ENCODE peak calls at places on chromosomes 4 and X, in five cellular contexts. P, O, D, Y and A are unnamed samples.

GRCh38 chrX:125378205-125378604 is 58.5 kb downstream of the TEX13C start:
- DNase-seq in P (no peak), O (no peak), D (no peak), Y (no peak), A (no peak)

GRCh38 chr4:111454961-111455360 is 690.3 kb upstream of the FAM241A start:
- DNase-seq in P (no peak), O (no peak), D (no peak), Y (no peak), A (peak)

GRCh38 chr4:121375262-121375661 is 5.6 kb downstream of the QRFPR start:
- DNase-seq in P (no peak), O (no peak), D (no peak), Y (no peak), A (no peak)

GRCh38 chrX:75273483-75273882 is 402 bp upstream of the UPRT start:
- DNase-seq in P (no peak), O (no peak), D (peak), Y (no peak), A (no peak)

GRCh38 chrX:115687595-115687994 is 126.6 kb downstream of the PLS3 start:
- DNase-seq in P (no peak), O (no peak), D (no peak), Y (no peak), A (no peak)

GRCh38 chr4:81314196-81314896 is 99.3 kb upstream of the PRKG2 start:
- DNase-seq in P (no peak), O (no peak), D (no peak), Y (no peak), A (no peak)

GRCh38 chrX:144732588-144732987 is 514.7 kb upstream of the SPANXN1 start:
- DNase-seq in P (no peak), O (no peak), D (no peak), Y (no peak), A (no peak)

GRCh38 chrX:112259375-112259774 is 176.8 kb upstream of the TRPC5 start:
- DNase-seq in P (no peak), O (no peak), D (no peak), Y (no peak), A (no peak)

GRCh38 chr4:105657117-105657765 is 51.2 kb downstream of the INTS12 start:
- DNase-seq in P (no peak), O (no peak), D (no peak), Y (no peak), A (no peak)

GRCh38 chrX:71181558-71181909 is 36.9 kb downstream of the NLGN3 start:
- DNase-seq in P (no peak), O (no peak), D (peak), Y (peak), A (no peak)

GRCh38 chr4:122687450-122688121 is 44.9 kb upstream of the BBS12 start:
- DNase-seq in P (no peak), O (no peak), D (no peak), Y (no peak), A (no peak)

GRCh38 chrX:54812306-54812705 is 4.8 kb downstream of the MAGED2 start:
- DNase-seq in P (no peak), O (no peak), D (no peak), Y (no peak), A (no peak)

GRCh38 chr4:53943345-53944085 is 120.9 kb downstream of the CHIC2 start:
- DNase-seq in P (peak), O (no peak), D (no peak), Y (no peak), A (no peak)

GRCh38 chrX:46268429-46268828 is 276.8 kb downstream of the ZNF674 start:
- DNase-seq in P (peak), O (no peak), D (no peak), Y (no peak), A (peak)

GRCh38 chr4:152626790-152627189 is 53.0 kb downstream of the TMEM154 start:
- DNase-seq in P (no peak), O (no peak), D (no peak), Y (no peak), A (no peak)

GRCh38 chr4:6275351-6275750 is 5.7 kb downstream of the WFS1 start:
- DNase-seq in P (no peak), O (no peak), D (no peak), Y (no peak), A (no peak)

GRCh38 chrX:30612250-30612655 is 34.7 kb upstream of the TASL start:
- DNase-seq in P (no peak), O (no peak), D (no peak), Y (no peak), A (peak)

GRCh38 chrX:106484233-106484632 is 127.5 kb upstream of the RADX start:
- DNase-seq in P (no peak), O (no peak), D (no peak), Y (no peak), A (no peak)

DNA sequence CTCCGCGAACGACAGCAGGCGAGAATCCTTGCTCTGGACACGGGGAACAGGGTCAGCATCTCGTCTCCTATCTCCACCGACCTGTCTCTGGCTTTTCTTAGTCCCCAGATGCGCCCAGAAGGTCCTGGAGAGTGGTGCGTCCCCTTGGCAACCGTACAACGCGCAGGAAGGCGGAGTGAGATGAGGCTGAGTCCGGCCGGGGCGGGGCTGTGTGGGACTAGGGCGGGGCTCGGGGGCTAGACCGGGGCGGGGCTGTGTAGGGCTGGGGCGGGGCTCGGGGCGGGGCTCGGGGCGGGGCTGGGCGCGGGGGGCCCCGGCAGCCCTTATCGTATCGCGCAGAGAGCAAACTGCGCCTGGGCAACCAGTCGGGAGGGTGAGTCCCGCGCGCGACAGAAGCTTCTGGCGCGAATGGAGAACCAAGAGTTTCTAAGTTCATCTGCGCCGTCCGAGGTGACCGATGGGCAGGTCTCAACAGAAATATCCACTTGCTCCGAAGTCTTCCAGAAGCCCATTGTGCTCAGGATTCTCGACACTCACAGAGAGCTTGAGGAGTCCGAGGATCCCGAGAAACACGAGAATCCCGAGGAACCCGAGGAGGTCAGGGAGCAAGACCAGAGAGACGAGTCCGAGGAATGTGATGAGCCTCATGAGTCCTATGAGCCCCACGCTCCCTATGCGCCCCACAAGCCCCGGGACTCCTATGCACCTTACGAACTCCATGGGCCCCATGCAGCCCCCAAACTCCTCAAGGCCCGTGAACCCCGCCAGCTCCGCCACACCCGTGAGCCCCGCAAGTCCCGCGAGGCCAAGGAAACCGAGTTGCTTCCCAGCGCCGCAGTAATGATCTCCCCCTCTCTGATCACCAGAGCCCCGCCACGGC is 24.9 kb downstream of the ARL9 start:
- DNase-seq in P (peak), O (peak), D (peak), Y (peak), A (peak)
- TF ChIP-seq YY1 in P (no peak), O (no peak), D (no peak), Y (no peak), A (no peak)

DNA sequence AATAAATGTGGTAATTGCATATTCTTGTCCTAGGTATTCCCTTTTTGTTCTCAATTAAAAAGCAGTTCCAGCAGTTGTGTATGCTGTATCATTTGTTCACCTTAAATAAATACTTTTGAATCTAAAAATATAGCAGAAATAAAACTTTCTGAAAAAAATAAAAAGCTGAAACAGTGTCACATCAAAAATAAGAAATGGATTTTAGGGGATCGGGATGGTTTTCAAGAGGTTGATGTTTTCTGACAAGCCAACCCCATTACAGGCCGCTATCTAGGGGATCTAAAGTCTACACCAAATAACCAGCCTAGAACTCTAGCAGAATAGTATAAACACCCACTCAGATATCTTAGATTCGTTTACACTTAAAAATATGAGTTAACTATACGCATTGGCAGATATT is 95.4 kb upstream of the MAML3 start:
- DNase-seq in P (no peak), O (no peak), D (no peak), Y (no peak), A (no peak)
- TF ChIP-seq YY1 in P (no peak), O (no peak), D (no peak), Y (no peak), A (no peak)

GRCh38 chr4:140743194-140743931 is 12.8 kb downstream of the TBC1D9 start:
- DNase-seq in P (no peak), O (no peak), D (no peak), Y (peak), A (peak)
- TF ChIP-seq YY1 in P (no peak), O (no peak), D (no peak), Y (no peak), A (no peak)

GRCh38 chrX:68685722-68686683 is 38.5 kb downstream of the STARD8 start:
- DNase-seq in P (no peak), O (no peak), D (peak), Y (peak), A (no peak)
- TF ChIP-seq YY1 in P (no peak), O (peak), D (peak), Y (no peak), A (no peak)

DNA sequence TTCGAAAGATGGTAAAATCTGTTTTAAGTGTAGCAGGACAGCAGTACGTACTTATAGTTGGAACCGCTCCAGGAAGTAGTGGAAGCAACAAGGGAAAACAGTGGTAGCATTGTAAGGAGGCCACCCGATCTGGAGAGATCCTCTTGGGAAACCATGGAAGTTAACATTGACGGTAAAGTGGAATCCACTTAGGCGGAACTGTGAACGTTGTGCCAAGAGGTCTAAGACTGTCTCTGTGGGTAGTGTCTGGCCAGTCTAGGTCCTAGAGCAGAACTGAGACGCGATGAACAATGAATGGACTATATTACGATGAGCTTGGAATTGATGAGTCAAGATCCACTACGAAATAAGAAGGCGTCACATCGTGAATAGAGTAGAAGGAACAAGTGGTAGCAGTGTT is 124.0 kb downstream of the TENM3 start:
- DNase-seq in P (no peak), O (no peak), D (no peak), Y (no peak), A (no peak)
- TF ChIP-seq YY1 in P (no peak), O (no peak), D (no peak), Y (no peak), A (no peak)

GRCh38 chrX:103586659-103587058 is 1.3 kb downstream of the TCEAL4 start:
- DNase-seq in P (no peak), O (no peak), D (no peak), Y (no peak), A (no peak)

GRCh38 chrX:103585421-103586313 is at the start of gene TCEAL4:
- DNase-seq in P (no peak), O (peak), D (peak), Y (peak), A (no peak)

GRCh38 chrX:103586314-103586646 is 965 bp downstream of the TCEAL4 start:
- DNase-seq in P (no peak), O (no peak), D (no peak), Y (peak), A (no peak)

DNA sequence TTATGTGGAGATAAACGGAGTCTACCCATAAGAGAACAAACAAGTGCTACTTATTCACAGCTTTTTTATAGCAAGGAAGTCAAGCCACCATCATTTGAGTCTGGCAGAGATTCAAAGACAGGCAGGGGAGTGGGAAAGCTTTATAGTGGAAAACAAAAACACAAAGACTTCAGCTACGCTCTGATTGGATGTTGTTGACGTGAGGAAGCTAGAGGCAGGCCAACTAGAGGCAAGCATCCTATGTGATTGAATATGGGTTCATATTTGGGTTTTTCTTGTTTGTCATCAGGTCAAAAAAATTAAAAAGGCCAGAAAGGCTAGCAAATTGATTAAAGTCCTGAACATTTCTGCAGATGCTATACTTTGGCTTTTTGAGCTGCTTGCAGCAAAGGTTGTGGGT is 709 bp upstream of the TCEAL4 start:
- DNase-seq in P (no peak), O (no peak), D (no peak), Y (peak), A (no peak)
- TF ChIP-seq YY1 in P (no peak), O (no peak), D (no peak), Y (no peak), A (no peak)

GRCh38 chrX:139121616-139122286 is 408.8 kb upstream of the F9 start:
- DNase-seq in P (no peak), O (no peak), D (no peak), Y (no peak), A (no peak)

GRCh38 chrX:139126493-139126892 is 404.0 kb upstream of the F9 start:
- DNase-seq in P (no peak), O (no peak), D (peak), Y (peak), A (peak)

GRCh38 chrX:139120760-139121159 is 409.2 kb upstream of the FGF13 start:
- DNase-seq in P (no peak), O (no peak), D (no peak), Y (no peak), A (no peak)

DNA sequence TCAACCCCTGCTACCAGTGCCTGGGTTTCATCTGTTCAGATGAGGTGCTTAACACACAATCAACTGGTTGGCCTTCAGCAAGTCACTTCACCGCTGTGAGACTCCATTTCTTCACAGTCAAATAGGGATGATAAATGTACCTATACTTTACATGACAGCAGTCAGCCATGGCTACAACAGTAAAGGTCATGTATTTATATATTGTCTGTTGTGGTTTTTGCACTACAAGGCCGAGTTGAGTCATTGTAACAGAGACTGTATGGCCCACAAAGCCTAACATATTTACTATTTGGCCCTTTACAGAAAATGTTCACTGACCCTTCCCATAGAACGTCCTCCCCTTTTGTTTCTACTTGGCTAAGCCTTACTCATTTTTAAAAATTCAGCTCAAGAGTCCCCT is 404.6 kb upstream of the F9 start:
- DNase-seq in P (no peak), O (no peak), D (no peak), Y (no peak), A (no peak)
- TF ChIP-seq YY1 in P (no peak), O (no peak), D (no peak), Y (no peak), A (no peak)